ENCODE peak calls at places on chromosomes 2 and 18, in six cellular contexts. One of them, this sample, is unnamed.

GRCh38 chr2:235347691-235348090 is 146.2 kb upstream of the AGAP1 start:
- DNase-seq in IMR-90: peak; percentile 85
- DNase-seq in H9: no peak
- DNase-seq in mesendoderm: peak; percentile 27
- DNase-seq in mesenchymal stem cell: peak; percentile 79
- DNase-seq in trophoblast cell: no peak
- DNase-seq in this sample: no peak

GRCh38 chr2:41963661-41964525 is 83.9 kb upstream of the PKDCC start:
- DNase-seq in IMR-90: peak; percentile 26
- DNase-seq in H9: peak; percentile 63
- DNase-seq in mesendoderm: peak; percentile 82
- DNase-seq in mesenchymal stem cell: peak; percentile 82
- DNase-seq in trophoblast cell: no peak
- DNase-seq in this sample: no peak

GRCh38 chr2:60353406-60353800 is 200.1 kb downstream of the BCL11A start:
- DNase-seq in IMR-90: no peak
- DNase-seq in H9: no peak
- DNase-seq in mesendoderm: no peak
- DNase-seq in mesenchymal stem cell: no peak
- DNase-seq in trophoblast cell: no peak
- DNase-seq in this sample: no peak

GRCh38 chr18:79941473-79942119 is 9.9 kb downstream of the SLC66A2 start:
- DNase-seq in IMR-90: no peak
- DNase-seq in H9: peak; percentile 12
- DNase-seq in mesendoderm: no peak
- DNase-seq in mesenchymal stem cell: no peak
- DNase-seq in trophoblast cell: no peak
- DNase-seq in this sample: no peak

GRCh38 chr2:65057391-65058052 is 1.3 kb downstream of the CEP68 start:
- DNase-seq in IMR-90: peak; percentile 39
- DNase-seq in H9: no peak
- DNase-seq in mesendoderm: no peak
- DNase-seq in mesenchymal stem cell: no peak
- DNase-seq in trophoblast cell: no peak
- DNase-seq in this sample: no peak

GRCh38 chr18:68438983-68439382 is 275.9 kb downstream of the TMX3 start:
- DNase-seq in IMR-90: peak; percentile 81
- DNase-seq in H9: no peak
- DNase-seq in mesendoderm: peak; percentile 84
- DNase-seq in mesenchymal stem cell: peak; percentile 72
- DNase-seq in trophoblast cell: peak; percentile 60
- DNase-seq in this sample: peak; percentile 21

GRCh38 chr2:133171396-133172004 is 396.8 kb downstream of the NCKAP5 start:
- DNase-seq in IMR-90: peak; percentile 74
- DNase-seq in H9: no peak
- DNase-seq in mesendoderm: peak; percentile 77
- DNase-seq in mesenchymal stem cell: peak; percentile 65
- DNase-seq in trophoblast cell: peak; percentile 4
- DNase-seq in this sample: peak; percentile 71

GRCh38 chr2:120949027-120949956 is 213.6 kb downstream of the GLI2 start:
- DNase-seq in IMR-90: no peak
- DNase-seq in H9: no peak
- DNase-seq in mesendoderm: no peak
- DNase-seq in mesenchymal stem cell: peak; percentile 18
- DNase-seq in trophoblast cell: no peak
- DNase-seq in this sample: no peak

GRCh38 chr2:237511421-237511820 is 24.4 kb downstream of the MLPH start:
- DNase-seq in IMR-90: peak; percentile 78
- DNase-seq in H9: no peak
- DNase-seq in mesendoderm: no peak
- DNase-seq in mesenchymal stem cell: no peak
- DNase-seq in trophoblast cell: no peak
- DNase-seq in this sample: no peak

GRCh38 chr2:199977984-199978415 is 22.6 kb downstream of the MAIP1 start:
- DNase-seq in IMR-90: peak; percentile 82
- DNase-seq in H9: no peak
- DNase-seq in mesendoderm: no peak
- DNase-seq in mesenchymal stem cell: peak; percentile 78
- DNase-seq in trophoblast cell: peak; percentile 79
- DNase-seq in this sample: no peak

GRCh38 chr2:186991766-186992417 is 142.9 kb upstream of the ZSWIM2 start:
- DNase-seq in IMR-90: no peak
- DNase-seq in H9: no peak
- DNase-seq in mesendoderm: no peak
- DNase-seq in mesenchymal stem cell: peak; percentile 3
- DNase-seq in trophoblast cell: no peak
- DNase-seq in this sample: no peak

GRCh38 chr2:212842544-212843185 is 304.1 kb upstream of the ERBB4 start:
- DNase-seq in IMR-90: peak; percentile 90
- DNase-seq in H9: no peak
- DNase-seq in mesendoderm: no peak
- DNase-seq in mesenchymal stem cell: peak; percentile 71
- DNase-seq in trophoblast cell: no peak
- DNase-seq in this sample: no peak

GRCh38 chr2:224885836-224886547 is 156.3 kb downstream of the DOCK10 start:
- DNase-seq in IMR-90: peak; percentile 93
- DNase-seq in H9: no peak
- DNase-seq in mesendoderm: no peak
- DNase-seq in mesenchymal stem cell: peak; percentile 79
- DNase-seq in trophoblast cell: peak; percentile 17
- DNase-seq in this sample: no peak

GRCh38 chr2:50749226-50749625 is 282.7 kb downstream of the NRXN1 start:
- DNase-seq in IMR-90: no peak
- DNase-seq in H9: no peak
- DNase-seq in mesendoderm: no peak
- DNase-seq in mesenchymal stem cell: no peak
- DNase-seq in trophoblast cell: no peak
- DNase-seq in this sample: no peak

GRCh38 chr2:24359701-24360049 is 661 bp downstream of the ITSN2 start:
- DNase-seq in IMR-90: no peak
- DNase-seq in H9: peak; percentile 31
- DNase-seq in mesendoderm: peak; percentile 21
- DNase-seq in mesenchymal stem cell: peak; percentile 26
- DNase-seq in trophoblast cell: peak; percentile 32
- DNase-seq in this sample: no peak

GRCh38 chr18:12820526-12820925 is 63.5 kb downstream of the PTPN2 start:
- DNase-seq in IMR-90: no peak
- DNase-seq in H9: no peak
- DNase-seq in mesendoderm: no peak
- DNase-seq in mesenchymal stem cell: no peak
- DNase-seq in trophoblast cell: no peak
- DNase-seq in this sample: no peak

GRCh38 chr2:71843391-71843850 is 304.2 kb downstream of the CYP26B1 start:
- DNase-seq in IMR-90: peak; percentile 68
- DNase-seq in H9: no peak
- DNase-seq in mesendoderm: no peak
- DNase-seq in mesenchymal stem cell: peak; percentile 84
- DNase-seq in trophoblast cell: peak; percentile 30
- DNase-seq in this sample: no peak

GRCh38 chr2:223526106-223526505 is 76.1 kb downstream of the SCG2 start:
- DNase-seq in IMR-90: no peak
- DNase-seq in H9: no peak
- DNase-seq in mesendoderm: no peak
- DNase-seq in mesenchymal stem cell: no peak
- DNase-seq in trophoblast cell: no peak
- DNase-seq in this sample: no peak

GRCh38 chr2:221629478-221629877 is 57.4 kb upstream of the EPHA4 start:
- DNase-seq in IMR-90: peak; percentile 87
- DNase-seq in H9: no peak
- DNase-seq in mesendoderm: peak; percentile 54
- DNase-seq in mesenchymal stem cell: peak; percentile 83
- DNase-seq in trophoblast cell: peak; percentile 87
- DNase-seq in this sample: no peak

GRCh38 chr2:74499269-74499939 is at the start of gene LBX2:
- DNase-seq in IMR-90: no peak
- DNase-seq in H9: no peak
- DNase-seq in mesendoderm: no peak
- DNase-seq in mesenchymal stem cell: peak; percentile 45
- DNase-seq in trophoblast cell: no peak
- DNase-seq in this sample: no peak

GRCh38 chr18:7367336-7367735 is 136.4 kb downstream of the LRRC30 start:
- DNase-seq in IMR-90: no peak
- DNase-seq in H9: peak; percentile 43
- DNase-seq in mesendoderm: peak; percentile 58
- DNase-seq in mesenchymal stem cell: no peak
- DNase-seq in trophoblast cell: no peak
- DNase-seq in this sample: no peak

GRCh38 chr18:78978336-78979057 is 1.1 kb upstream of the SALL3 start:
- DNase-seq in IMR-90: no peak
- DNase-seq in H9: no peak
- DNase-seq in mesendoderm: peak; percentile 74
- DNase-seq in mesenchymal stem cell: no peak
- DNase-seq in trophoblast cell: no peak
- DNase-seq in this sample: no peak

GRCh38 chr2:169331461-169331860 is 30.9 kb downstream of the LRP2 start:
- DNase-seq in IMR-90: no peak
- DNase-seq in H9: no peak
- DNase-seq in mesendoderm: no peak
- DNase-seq in mesenchymal stem cell: no peak
- DNase-seq in trophoblast cell: no peak
- DNase-seq in this sample: no peak

GRCh38 chr2:192072261-192072660 is 122.5 kb downstream of the TMEFF2 start:
- DNase-seq in IMR-90: no peak
- DNase-seq in H9: no peak
- DNase-seq in mesendoderm: no peak
- DNase-seq in mesenchymal stem cell: no peak
- DNase-seq in trophoblast cell: no peak
- DNase-seq in this sample: no peak

GRCh38 chr2:177633111-177633510 is 240.5 kb downstream of the AGPS start:
- DNase-seq in IMR-90: no peak
- DNase-seq in H9: no peak
- DNase-seq in mesendoderm: no peak
- DNase-seq in mesenchymal stem cell: no peak
- DNase-seq in trophoblast cell: no peak
- DNase-seq in this sample: no peak

GRCh38 chr2:75108937-75109482 is 90.3 kb downstream of the TACR1 start:
- DNase-seq in IMR-90: no peak
- DNase-seq in H9: no peak
- DNase-seq in mesendoderm: no peak
- DNase-seq in mesenchymal stem cell: no peak
- DNase-seq in trophoblast cell: no peak
- DNase-seq in this sample: no peak

GRCh38 chr2:160156084-160156483 is 44.0 kb downstream of the ITGB6 start:
- DNase-seq in IMR-90: no peak
- DNase-seq in H9: peak; percentile 42
- DNase-seq in mesendoderm: peak; percentile 81
- DNase-seq in mesenchymal stem cell: no peak
- DNase-seq in trophoblast cell: no peak
- DNase-seq in this sample: no peak

GRCh38 chr2:2026252-2026831 is 282.0 kb upstream of the PXDN start:
- DNase-seq in IMR-90: no peak
- DNase-seq in H9: no peak
- DNase-seq in mesendoderm: no peak
- DNase-seq in mesenchymal stem cell: no peak
- DNase-seq in trophoblast cell: no peak
- DNase-seq in this sample: no peak

GRCh38 chr18:32301976-32302743 is 112.3 kb downstream of the MEP1B start:
- DNase-seq in IMR-90: peak; percentile 94
- DNase-seq in H9: no peak
- DNase-seq in mesendoderm: no peak
- DNase-seq in mesenchymal stem cell: peak; percentile 85
- DNase-seq in trophoblast cell: no peak
- DNase-seq in this sample: no peak

GRCh38 chr18:7497081-7497480 is 70.0 kb upstream of the PTPRM start:
- DNase-seq in IMR-90: no peak
- DNase-seq in H9: no peak
- DNase-seq in mesendoderm: no peak
- DNase-seq in mesenchymal stem cell: no peak
- DNase-seq in trophoblast cell: no peak
- DNase-seq in this sample: no peak

GRCh38 chr18:74551936-74552555 is 17.7 kb downstream of the CNDP1 start:
- DNase-seq in IMR-90: peak; percentile 78
- DNase-seq in H9: peak; percentile 82
- DNase-seq in mesendoderm: peak; percentile 91
- DNase-seq in mesenchymal stem cell: peak; percentile 81
- DNase-seq in trophoblast cell: peak; percentile 83
- DNase-seq in this sample: peak; percentile 64

GRCh38 chr18:58654896-58655614 is 16.2 kb upstream of the MALT1 start:
- DNase-seq in IMR-90: no peak
- DNase-seq in H9: no peak
- DNase-seq in mesendoderm: no peak
- DNase-seq in mesenchymal stem cell: no peak
- DNase-seq in trophoblast cell: no peak
- DNase-seq in this sample: no peak

GRCh38 chr2:45497355-45497754 is 113.7 kb downstream of the SRBD1 start:
- DNase-seq in IMR-90: peak; percentile 43
- DNase-seq in H9: no peak
- DNase-seq in mesendoderm: no peak
- DNase-seq in mesenchymal stem cell: no peak
- DNase-seq in trophoblast cell: no peak
- DNase-seq in this sample: no peak

GRCh38 chr2:6827516-6828298 is 38.0 kb downstream of the CMPK2 start:
- DNase-seq in IMR-90: peak; percentile 7
- DNase-seq in H9: no peak
- DNase-seq in mesendoderm: no peak
- DNase-seq in mesenchymal stem cell: peak; percentile 40
- DNase-seq in trophoblast cell: no peak
- DNase-seq in this sample: no peak

GRCh38 chr2:239236808-239237205 is 164.0 kb downstream of the HDAC4 start:
- DNase-seq in IMR-90: no peak
- DNase-seq in H9: no peak
- DNase-seq in mesendoderm: no peak
- DNase-seq in mesenchymal stem cell: no peak
- DNase-seq in trophoblast cell: no peak
- DNase-seq in this sample: no peak

GRCh38 chr2:11365096-11365856 is 20.8 kb upstream of the ROCK2 start:
- DNase-seq in IMR-90: no peak
- DNase-seq in H9: no peak
- DNase-seq in mesendoderm: no peak
- DNase-seq in mesenchymal stem cell: no peak
- DNase-seq in trophoblast cell: no peak
- DNase-seq in this sample: peak; percentile 47
- H3K18ac ChIP-seq in IMR-90: no peak overlapping the region
- H3K18ac ChIP-seq in H9: no peak overlapping the region
- H3K18ac ChIP-seq in mesendoderm: no peak overlapping the region
- H3K18ac ChIP-seq in mesenchymal stem cell: peak overlapping the region; percentile 75
- H3K18ac ChIP-seq in trophoblast cell: no peak overlapping the region
- H3K18ac ChIP-seq in this sample: peak overlapping the region; percentile 29

GRCh38 chr2:175002547-175003274 is 2.5 kb downstream of the CHN1 start:
- DNase-seq in IMR-90: no peak
- DNase-seq in H9: no peak
- DNase-seq in mesendoderm: peak; percentile 44
- DNase-seq in mesenchymal stem cell: no peak
- DNase-seq in trophoblast cell: no peak
- DNase-seq in this sample: no peak
- H3K27ac ChIP-seq in IMR-90: no peak overlapping the region
- H3K27ac ChIP-seq in H9: no peak overlapping the region
- H3K27ac ChIP-seq in mesendoderm: no peak overlapping the region
- H3K27ac ChIP-seq in mesenchymal stem cell: no peak overlapping the region
- H3K27ac ChIP-seq in trophoblast cell: peak overlapping the region; percentile 20
- H3K27ac ChIP-seq in this sample: no peak overlapping the region

GRCh38 chr2:236393101-236393500 is 128.9 kb upstream of the ASB18 start:
- DNase-seq in IMR-90: no peak
- DNase-seq in H9: peak; percentile 14
- DNase-seq in mesendoderm: no peak
- DNase-seq in mesenchymal stem cell: no peak
- DNase-seq in trophoblast cell: no peak
- DNase-seq in this sample: no peak
- H3K18ac ChIP-seq in IMR-90: no peak overlapping the region
- H3K18ac ChIP-seq in H9: no peak overlapping the region
- H3K18ac ChIP-seq in mesendoderm: no peak overlapping the region
- H3K18ac ChIP-seq in mesenchymal stem cell: no peak overlapping the region
- H3K18ac ChIP-seq in trophoblast cell: no peak overlapping the region
- H3K18ac ChIP-seq in this sample: peak overlapping the region; percentile 1

GRCh38 chr2:36455788-36456187 is 100.2 kb downstream of the CRIM1 start:
- DNase-seq in IMR-90: peak; percentile 70
- DNase-seq in H9: no peak
- DNase-seq in mesendoderm: peak; percentile 51
- DNase-seq in mesenchymal stem cell: peak; percentile 76
- DNase-seq in trophoblast cell: no peak
- DNase-seq in this sample: no peak
- H3K27ac ChIP-seq in IMR-90: peak overlapping the region; percentile 83
- H3K27ac ChIP-seq in H9: no peak overlapping the region
- H3K27ac ChIP-seq in mesendoderm: no peak overlapping the region
- H3K27ac ChIP-seq in mesenchymal stem cell: peak overlapping the region; percentile 24
- H3K27ac ChIP-seq in trophoblast cell: no peak overlapping the region
- H3K27ac ChIP-seq in this sample: no peak overlapping the region

This sample was measured in neuronal stem cell.